ENCODE peak calls at places on chromosomes 3 and 15, in nine cellular contexts. M is natural killer cell, Z is fibroblast of lung, H is AG04449, G is endothelial cell, D is AG09319, T is cardiac muscle cell, U is tibial nerve, Y is astrocyte. W is an unnamed sample.

GRCh38 chr15:60835000-60835399 is 356.1 kb upstream of the ICE2 start:
- DNase-seq in M (no peak), U (no peak), Y (no peak), H (no peak), T (no peak), Z (no peak), D (no peak), G (no peak), W (no peak)

GRCh38 chr3:98644168-98644567 is 50.8 kb upstream of the CPOX start:
- DNase-seq in Y (no peak), T (no peak), D (no peak), M (no peak), U (no peak), G (no peak), H (no peak), Z (no peak), W (no peak)

GRCh38 chr3:57017481-57017880 is 43.0 kb upstream of the SPATA12 start:
- DNase-seq in U (no peak), M (no peak), D (no peak), Y (peak), Z (peak), G (no peak), H (no peak), T (peak), W (no peak)

GRCh38 chr15:42077680-42078079 is 16.7 kb downstream of the PLA2G4D start:
- DNase-seq in Z (no peak), G (no peak), U (no peak), D (no peak), H (no peak), M (no peak), T (no peak), Y (no peak), W (no peak)

GRCh38 chr3:13884851-13885703 is 5.2 kb upstream of the WNT7A start:
- DNase-seq in M (no peak), G (peak), Z (no peak), D (no peak), Y (no peak), U (no peak), T (peak), H (no peak), W (peak)

GRCh38 chr3:129231331-129232119 is 17.9 kb upstream of the COPG1 start:
- DNase-seq in Y (peak), U (no peak), M (no peak), H (no peak), D (no peak), Z (peak), G (no peak), T (no peak), W (no peak)

GRCh38 chr3:127038923-127039581 is 56.1 kb downstream of the PLXNA1 start:
- DNase-seq in Y (no peak), T (no peak), U (no peak), H (no peak), D (no peak), Z (no peak), G (no peak), M (no peak), W (no peak)

GRCh38 chr3:127734754-127735473 is 62.2 kb downstream of the ABTB1 start:
- DNase-seq in G (no peak), U (peak), T (peak), D (peak), H (peak), Y (peak), M (no peak), Z (peak), W (no peak)

GRCh38 chr15:94722025-94722636 is 490.8 kb downstream of the MCTP2 start:
- DNase-seq in M (no peak), H (no peak), Y (no peak), T (no peak), G (no peak), Z (no peak), D (no peak), U (no peak), W (no peak)

GRCh38 chr3:71575433-71575832 is 8.1 kb downstream of the FOXP1 start:
- DNase-seq in T (no peak), D (no peak), Y (no peak), H (no peak), G (no peak), M (no peak), Z (no peak), U (no peak), W (no peak)

GRCh38 chr3:44065311-44065710 is 176.4 kb upstream of the TOPAZ1 start:
- DNase-seq in M (no peak), H (no peak), Z (no peak), Y (no peak), G (no peak), T (peak), D (no peak), U (no peak), W (no peak)

GRCh38 chr15:67232591-67232990 is 21.9 kb downstream of the AAGAB start:
- DNase-seq in M (no peak), D (no peak), U (no peak), T (no peak), Z (no peak), G (no peak), Y (no peak), H (no peak), W (no peak)

GRCh38 chr3:194233150-194233549 is 97.2 kb downstream of the HES1 start:
- DNase-seq in Y (no peak), Z (no peak), H (no peak), U (no peak), G (no peak), T (no peak), D (no peak), M (no peak), W (no peak)

GRCh38 chr3:119161240-119161639 is 12.2 kb upstream of the UPK1B start:
- DNase-seq in H (no peak), Z (no peak), T (no peak), U (no peak), Y (no peak), G (no peak), M (no peak), D (no peak), W (no peak)

GRCh38 chr3:132787616-132788015 is 65.4 kb upstream of the NPHP3 start:
- DNase-seq in D (no peak), T (peak), G (no peak), Z (peak), H (no peak), Y (no peak), U (peak), M (no peak), W (no peak)

GRCh38 chr15:46326173-46326572 is 691.3 kb downstream of the SQOR start:
- DNase-seq in U (no peak), Z (no peak), T (no peak), H (no peak), G (no peak), M (no peak), D (no peak), Y (no peak), W (no peak)

GRCh38 chr3:66577804-66578203 is 77.0 kb upstream of the LRIG1 start:
- DNase-seq in G (no peak), T (no peak), D (no peak), U (no peak), H (no peak), Z (no peak), M (no peak), Y (no peak), W (no peak)

GRCh38 chr15:82980986-82981385 is 5.0 kb upstream of the RAMAC start:
- DNase-seq in H (no peak), T (no peak), M (no peak), D (no peak), Z (no peak), U (no peak), G (no peak), Y (no peak), W (no peak)

GRCh38 chr3:23671901-23672589 is 133.7 kb upstream of the UBE2E1 start:
- DNase-seq in Z (peak), U (no peak), M (no peak), D (no peak), T (peak), H (no peak), G (no peak), Y (no peak), W (no peak)

GRCh38 chr3:58090351-58090750 is 82.1 kb downstream of the FLNB start:
- DNase-seq in M (no peak), Y (peak), U (no peak), D (no peak), Z (peak), H (no peak), G (no peak), T (no peak), W (no peak)

GRCh38 chr15:80591938-80592825 is 102.9 kb upstream of the ABHD17C start:
- DNase-seq in H (no peak), D (no peak), Y (no peak), T (no peak), G (no peak), M (no peak), U (no peak), Z (no peak), W (no peak)

GRCh38 chr15:35697549-35698299 is 151.8 kb upstream of the DPH6 start:
- DNase-seq in H (no peak), G (peak), U (peak), D (no peak), Y (peak), T (peak), Z (peak), M (no peak), W (no peak)

GRCh38 chr3:54374214-54374855 is 252.0 kb downstream of the CACNA2D3 start:
- DNase-seq in D (no peak), M (no peak), G (peak), H (no peak), U (no peak), Z (no peak), T (peak), Y (no peak), W (peak)

GRCh38 chr3:44942202-44942921 is 33.6 kb downstream of the ZDHHC3 start:
- DNase-seq in U (no peak), Z (peak), H (no peak), D (no peak), T (peak), G (no peak), M (no peak), Y (peak), W (no peak)

GRCh38 chr3:132034486-132035464 is at the start of gene CPNE4:
- DNase-seq in Y (peak), U (peak), D (peak), H (no peak), Z (peak), G (peak), M (peak), T (peak), W (peak)

GRCh38 chr3:81790117-81790516 is 28.7 kb upstream of the GBE1 start:
- DNase-seq in Y (no peak), M (no peak), T (no peak), G (no peak), D (no peak), H (no peak), U (no peak), Z (no peak), W (no peak)

GRCh38 chr3:67605377-67605776 is 49.0 kb downstream of the SUCLG2 start:
- DNase-seq in H (peak), Y (peak), Z (peak), M (no peak), D (peak), G (no peak), U (no peak), T (peak), W (no peak)
- TF ChIP-seq CTCF in H (peak), Y (peak), Z (peak), M (no peak), D (peak), G (no peak), U (no peak), T (peak), W (no peak)

GRCh38 chr3:188497021-188497420 is 343.1 kb downstream of the LPP start:
- DNase-seq in D (no peak), U (no peak), M (no peak), G (no peak), Y (no peak), Z (no peak), H (no peak), T (peak), W (no peak)
- TF ChIP-seq CTCF in D (no peak), U (no peak), M (no peak), G (no peak), Y (no peak), Z (no peak), H (no peak), T (no peak), W (no peak)

GRCh38 chr3:36077320-36077719 is 303.0 kb upstream of the STAC start:
- DNase-seq in Z (no peak), D (no peak), M (no peak), G (no peak), U (no peak), H (no peak), Y (no peak), T (no peak), W (no peak)
- TF ChIP-seq CTCF in Z (no peak), D (no peak), M (no peak), G (no peak), U (no peak), H (no peak), Y (no peak), T (no peak), W (no peak)

GRCh38 chr15:99390667-99391066 is 139.4 kb downstream of the LRRC28 start:
- DNase-seq in M (no peak), G (no peak), D (no peak), T (no peak), U (no peak), H (no peak), Z (no peak), Y (no peak), W (no peak)
- TF ChIP-seq CTCF in M (no peak), G (no peak), D (no peak), T (peak), U (no peak), H (no peak), Z (peak), Y (no peak), W (no peak)

GRCh38 chr3:195558602-195559001 is 15.5 kb upstream of the PPP1R2 start:
- DNase-seq in H (no peak), T (peak), G (peak), M (no peak), Z (peak), Y (no peak), D (no peak), U (no peak), W (peak)
- TF ChIP-seq CTCF in H (no peak), T (peak), G (no peak), M (no peak), Z (peak), Y (peak), D (peak), U (peak), W (peak)

W was measured in GM20000.